ENCODE peak calls at places on chromosome 10, in ten cellular contexts. A is astrocyte, Y is fibroblast of lung, J is esophagus squamous epithelium, B is NT2/D1, Z is heart right ventricle, U is aorta, F is HepG2, D is transverse colon, L is sigmoid colon. Q is an unnamed sample.

GRCh38 chr10:120161116-120161515 is 268.6 kb downstream of the SEC23IP start:
- DNase-seq in A (no peak), Y (no peak), J (no peak), B (no peak), Z (no peak), U (no peak), F (no peak), D (no peak), L (no peak), Q (no peak)

GRCh38 chr10:97542169-97543024 is 30.2 kb upstream of the ANKRD2 start:
- DNase-seq in A (peak; percentile 97), Y (peak; percentile 94), J (peak; percentile 18), B (peak; percentile 55), Z (peak; percentile 83), U (peak; percentile 89), F (peak; percentile 28), D (peak; percentile 37), L (peak; percentile 91), Q (no peak)

GRCh38 chr10:100158044-100158805 is 27.6 kb downstream of the ERLIN1 start:
- DNase-seq in A (no peak), Y (no peak), J (no peak), B (no peak), Z (no peak), U (no peak), F (no peak), D (no peak), L (no peak), Q (no peak)

GRCh38 chr10:11832042-11832441 is 8.9 kb downstream of the PROSER2 start:
- DNase-seq in A (no peak), Y (no peak), J (no peak), B (no peak), Z (no peak), U (no peak), F (peak; percentile 78), D (no peak), L (peak; percentile 38), Q (no peak)

GRCh38 chr10:61663466-61663865 is 737 bp downstream of the CABCOCO1 start:
- DNase-seq in A (no peak), Y (no peak), J (no peak), B (no peak), Z (no peak), U (no peak), F (no peak), D (no peak), L (no peak), Q (no peak)

GRCh38 chr10:18497955-18498354 is 153.4 kb downstream of the NSUN6 start:
- DNase-seq in A (no peak), Y (peak; percentile 22), J (no peak), B (no peak), Z (no peak), U (no peak), F (no peak), D (no peak), L (no peak), Q (no peak)

GRCh38 chr10:29377333-29377961 is 88.6 kb downstream of the LYZL1 start:
- DNase-seq in A (no peak), Y (peak; percentile 55), J (no peak), B (no peak), Z (no peak), U (no peak), F (no peak), D (no peak), L (no peak), Q (no peak)

GRCh38 chr10:86403183-86403797 is 36.7 kb upstream of the GRID1 start:
- DNase-seq in A (no peak), Y (no peak), J (no peak), B (no peak), Z (no peak), U (no peak), F (peak; percentile 46), D (no peak), L (no peak), Q (no peak)

GRCh38 chr10:132585732-132586722 is 48.4 kb downstream of the INPP5A start:
- DNase-seq in A (no peak), Y (peak; percentile 21), J (no peak), B (no peak), Z (peak; percentile 58), U (peak; percentile 74), F (no peak), D (no peak), L (peak; percentile 79), Q (no peak)

GRCh38 chr10:97822261-97822687 is 27.4 kb upstream of the GOLGA7B start:
- DNase-seq in A (no peak), Y (no peak), J (no peak), B (no peak), Z (no peak), U (no peak), F (no peak), D (no peak), L (no peak), Q (no peak)

GRCh38 chr10:110457851-110458582 is 39.7 kb upstream of the DUSP5 start:
- DNase-seq in A (no peak), Y (no peak), J (no peak), B (no peak), Z (no peak), U (no peak), F (no peak), D (peak; percentile 19), L (peak; percentile 13), Q (no peak)

GRCh38 chr10:89249066-89249465 is 2.5 kb downstream of the LIPA start:
- DNase-seq in A (no peak), Y (no peak), J (no peak), B (no peak), Z (no peak), U (no peak), F (no peak), D (no peak), L (no peak), Q (no peak)

DNA sequence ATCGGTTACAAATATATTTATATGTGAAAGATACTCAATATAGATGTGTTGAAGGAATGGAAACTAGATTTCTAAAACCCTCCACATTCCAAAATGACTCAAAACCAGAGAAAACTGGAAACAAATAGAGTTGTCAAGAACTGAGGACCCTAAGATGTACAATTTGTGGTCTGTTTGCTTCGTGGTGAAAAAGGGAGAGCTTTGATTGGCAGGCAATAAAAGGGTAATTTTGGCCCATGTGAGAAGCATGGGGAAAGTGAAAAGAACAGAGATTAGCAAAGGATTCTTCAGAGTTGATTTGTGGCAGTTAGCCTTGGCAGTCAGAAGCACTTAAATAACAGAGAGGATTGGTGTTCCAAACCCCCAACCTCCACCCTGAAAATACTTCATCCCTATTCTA is 37.1 kb upstream of the DKK1 start:
- DNase-seq in A (peak; percentile 14), Y (no peak), J (no peak), B (no peak), Z (no peak), U (no peak), F (no peak), D (no peak), L (no peak), Q (no peak)
- H3K9me3 ChIP-seq in A (no peaks in the 10 kb centered on the region), Y (no peaks in the 10 kb centered on the region), J (no peaks in the 10 kb centered on the region), B (no peaks in the 10 kb centered on the region), Z (peaks cover 10% of the 10 kb centered on the region), U (no peaks in the 10 kb centered on the region), F (no peaks in the 10 kb centered on the region), D (no peaks in the 10 kb centered on the region), L (no peaks in the 10 kb centered on the region), Q (no peaks in the 10 kb centered on the region)

DNA sequence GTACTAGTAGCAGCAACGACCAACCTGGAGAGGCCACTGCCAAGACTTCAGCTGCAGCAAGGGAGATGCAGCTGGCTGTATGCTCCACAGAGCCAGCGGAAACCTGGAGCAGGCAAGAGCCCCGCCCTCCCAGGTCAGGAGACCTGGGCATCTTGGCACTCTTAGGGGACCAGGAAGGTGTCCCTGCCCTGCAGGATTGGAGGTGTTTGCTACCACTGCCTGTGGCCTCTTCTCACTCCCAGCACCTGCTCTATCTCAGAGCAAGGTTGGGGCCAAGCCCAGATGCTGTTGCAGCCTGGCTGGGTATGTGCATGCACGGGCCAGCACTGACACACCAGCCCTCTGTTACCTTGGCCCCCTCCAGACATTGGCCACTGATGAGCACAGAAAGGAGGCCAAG is 1512.8 kb downstream of the REEP3 start:
- DNase-seq in A (no peak), Y (no peak), J (no peak), B (no peak), Z (no peak), U (no peak), F (no peak), D (no peak), L (no peak), Q (no peak)
- H3K9me3 ChIP-seq in A (peaks cover 6% of the 10 kb centered on the region), Y (no peaks in the 10 kb centered on the region), J (peaks cover 27% of the 10 kb centered on the region), B (peaks cover 18% of the 10 kb centered on the region), Z (peaks cover 15% of the 10 kb centered on the region), U (peaks cover 4% of the 10 kb centered on the region), F (peaks cover 16% of the 10 kb centered on the region), D (peaks cover 9% of the 10 kb centered on the region), L (no peaks in the 10 kb centered on the region), Q (no peaks in the 10 kb centered on the region)

GRCh38 chr10:130660266-130660665 is 524.1 kb downstream of the GLRX3 start:
- DNase-seq in A (no peak), Y (no peak), J (no peak), B (no peak), Z (no peak), U (no peak), F (no peak), D (no peak), L (no peak), Q (no peak)

GRCh38 chr10:130658687-130659290 is 522.6 kb downstream of the GLRX3 start:
- DNase-seq in A (no peak), Y (no peak), J (no peak), B (no peak), Z (no peak), U (no peak), F (no peak), D (no peak), L (no peak), Q (no peak)

GRCh38 chr10:130656582-130657133 is 520.5 kb downstream of the GLRX3 start:
- DNase-seq in A (no peak), Y (no peak), J (no peak), B (no peak), Z (no peak), U (no peak), F (no peak), D (no peak), L (no peak), Q (no peak)

GRCh38 chr10:130661419-130661818 is 525.2 kb downstream of the GLRX3 start:
- DNase-seq in A (no peak), Y (no peak), J (no peak), B (no peak), Z (no peak), U (no peak), F (no peak), D (no peak), L (no peak), Q (no peak)

DNA sequence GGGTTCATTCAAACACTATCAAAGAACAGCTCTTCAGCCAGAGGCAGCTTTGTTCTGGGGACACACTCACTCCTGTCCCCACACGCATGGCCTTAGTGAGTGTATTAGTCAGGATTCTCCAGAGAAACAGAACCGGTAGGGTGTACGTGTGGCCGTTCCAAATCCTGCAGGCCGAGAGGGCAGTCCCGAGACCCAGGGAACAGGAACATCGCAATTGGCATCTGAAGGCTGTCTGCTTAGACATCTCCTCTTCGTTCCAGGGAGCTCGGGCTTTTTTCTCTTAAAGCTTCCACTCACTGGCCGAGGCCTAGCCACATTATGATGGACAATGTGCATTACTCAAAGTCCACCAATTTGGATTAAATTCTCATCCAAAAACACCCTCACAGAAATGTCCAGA is 523.3 kb downstream of the GLRX3 start:
- DNase-seq in A (no peak), Y (no peak), J (no peak), B (no peak), Z (no peak), U (no peak), F (no peak), D (no peak), L (no peak), Q (no peak)
- H3K9me3 ChIP-seq in A (peaks cover 12% of the 10 kb centered on the region), Y (no peaks in the 10 kb centered on the region), J (no peaks in the 10 kb centered on the region), B (no peaks in the 10 kb centered on the region), Z (no peaks in the 10 kb centered on the region), U (no peaks in the 10 kb centered on the region), F (no peaks in the 10 kb centered on the region), D (no peaks in the 10 kb centered on the region), L (no peaks in the 10 kb centered on the region), Q (no peaks in the 10 kb centered on the region)

GRCh38 chr10:70649526-70649925 is 22.8 kb upstream of the ADAMTS14 start:
- DNase-seq in A (peak; percentile 81), Y (peak; percentile 60), J (no peak), B (no peak), Z (no peak), U (no peak), F (no peak), D (no peak), L (no peak), Q (no peak)
- H3K9me3 ChIP-seq in A (peaks cover 12% of the 10 kb centered on the region), Y (no peaks in the 10 kb centered on the region), J (no peaks in the 10 kb centered on the region), B (peaks cover 36% of the 10 kb centered on the region), Z (peaks cover 4% of the 10 kb centered on the region), U (peaks cover 5% of the 10 kb centered on the region), F (peaks cover 26% of the 10 kb centered on the region), D (no peaks in the 10 kb centered on the region), L (no peaks in the 10 kb centered on the region), Q (no peaks in the 10 kb centered on the region)